ENCODE peak calls at places on chromosomes 6 and 20, in nine cellular contexts. S is esophagus muscularis mucosa, X is right lobe of liver, H is body of pancreas, F is testis, R is prostate gland, O is spleen, G is NB4, L is ovary. D is an unnamed sample.

GRCh38 chr6:107869871-107870270 is 45.8 kb upstream of the SCML4 start:
- DNase-seq in L (no peak), G (no peak), F (no peak), S (no peak), R (no peak), H (no peak), O (no peak), X (no peak), D (no peak)

GRCh38 chr20:760751-761417 is 7.4 kb downstream of the SLC52A3 start:
- DNase-seq in X (no peak), O (no peak), S (no peak), L (no peak), R (no peak), G (peak), H (peak), F (peak), D (peak)

GRCh38 chr20:59048681-59049030 is 6.1 kb upstream of the PRELID3B start:
- DNase-seq in L (no peak), F (no peak), H (no peak), O (no peak), R (no peak), G (no peak), X (no peak), S (no peak), D (no peak)

GRCh38 chr20:58389324-58389967 is 417 bp downstream of the VAPB start:
- DNase-seq in F (peak), L (no peak), S (no peak), O (no peak), X (peak), R (no peak), G (no peak), H (peak), D (peak)

GRCh38 chr6:135568366-135568765 is 70.8 kb upstream of the AHI1 start:
- DNase-seq in F (peak), X (peak), R (peak), H (peak), S (no peak), G (no peak), L (peak), O (no peak), D (peak)

GRCh38 chr6:4664911-4665310 is 111.3 kb upstream of the CDYL start:
- DNase-seq in L (no peak), X (no peak), H (no peak), F (no peak), S (no peak), O (no peak), G (no peak), R (no peak), D (no peak)

GRCh38 chr6:134235937-134236751 is 81.8 kb downstream of the SGK1 start:
- DNase-seq in R (no peak), G (peak), F (no peak), L (no peak), X (no peak), O (no peak), S (no peak), H (no peak), D (peak)

GRCh38 chr6:142414462-142414861 is 112.7 kb downstream of the ADGRG6 start:
- DNase-seq in R (no peak), O (no peak), F (no peak), S (no peak), L (no peak), G (no peak), H (no peak), X (no peak), D (no peak)

GRCh38 chr6:2611092-2611491 is 139.6 kb downstream of the MYLK4 start:
- DNase-seq in S (no peak), R (no peak), L (no peak), G (no peak), H (no peak), O (no peak), X (no peak), F (no peak), D (no peak)

GRCh38 chr20:31962741-31963140 is 5.2 kb upstream of the XKR7 start:
- DNase-seq in F (no peak), G (no peak), X (no peak), H (no peak), R (no peak), L (no peak), S (no peak), O (no peak), D (no peak)

GRCh38 chr6:167407239-167408064 is 82.6 kb downstream of the TTLL2 start:
- DNase-seq in L (no peak), R (no peak), X (peak), F (no peak), H (no peak), O (no peak), G (no peak), S (peak), D (no peak)

GRCh38 chr20:50174456-50174855 is 16.2 kb upstream of the CEBPB start:
- DNase-seq in R (no peak), H (no peak), X (no peak), O (no peak), L (no peak), G (no peak), S (peak), F (no peak), D (no peak)
- TF ChIP-seq POLR2A in R (no peak), H (no peak), X (no peak), O (no peak), L (no peak), G (no peak), S (no peak), F (no peak), D (no peak)

DNA sequence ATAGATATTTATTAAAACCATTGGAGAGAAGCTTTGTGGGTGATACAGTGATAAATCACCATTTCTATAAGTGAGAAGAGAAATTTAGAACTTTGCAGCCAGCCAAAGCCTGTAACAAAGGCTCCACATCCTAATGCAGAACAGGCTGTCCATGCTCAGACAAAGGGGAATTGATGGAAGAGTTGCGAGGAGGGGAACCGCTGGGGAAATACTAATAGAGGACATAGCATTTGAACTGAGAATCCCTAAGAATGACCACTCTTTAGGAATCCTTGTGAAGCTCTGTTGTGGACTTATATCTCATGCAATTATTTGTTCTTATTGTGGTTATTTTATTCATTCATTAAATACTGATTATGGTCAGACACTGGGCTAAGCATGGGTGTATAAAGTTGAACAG is 167.8 kb downstream of the PHF3 start:
- DNase-seq in R (no peak), X (no peak), H (no peak), F (no peak), O (no peak), G (no peak), L (no peak), S (no peak), D (no peak)
- TF ChIP-seq POLR2A in R (no peak), X (no peak), H (no peak), F (no peak), O (no peak), G (no peak), L (no peak), S (no peak), D (no peak)

DNA sequence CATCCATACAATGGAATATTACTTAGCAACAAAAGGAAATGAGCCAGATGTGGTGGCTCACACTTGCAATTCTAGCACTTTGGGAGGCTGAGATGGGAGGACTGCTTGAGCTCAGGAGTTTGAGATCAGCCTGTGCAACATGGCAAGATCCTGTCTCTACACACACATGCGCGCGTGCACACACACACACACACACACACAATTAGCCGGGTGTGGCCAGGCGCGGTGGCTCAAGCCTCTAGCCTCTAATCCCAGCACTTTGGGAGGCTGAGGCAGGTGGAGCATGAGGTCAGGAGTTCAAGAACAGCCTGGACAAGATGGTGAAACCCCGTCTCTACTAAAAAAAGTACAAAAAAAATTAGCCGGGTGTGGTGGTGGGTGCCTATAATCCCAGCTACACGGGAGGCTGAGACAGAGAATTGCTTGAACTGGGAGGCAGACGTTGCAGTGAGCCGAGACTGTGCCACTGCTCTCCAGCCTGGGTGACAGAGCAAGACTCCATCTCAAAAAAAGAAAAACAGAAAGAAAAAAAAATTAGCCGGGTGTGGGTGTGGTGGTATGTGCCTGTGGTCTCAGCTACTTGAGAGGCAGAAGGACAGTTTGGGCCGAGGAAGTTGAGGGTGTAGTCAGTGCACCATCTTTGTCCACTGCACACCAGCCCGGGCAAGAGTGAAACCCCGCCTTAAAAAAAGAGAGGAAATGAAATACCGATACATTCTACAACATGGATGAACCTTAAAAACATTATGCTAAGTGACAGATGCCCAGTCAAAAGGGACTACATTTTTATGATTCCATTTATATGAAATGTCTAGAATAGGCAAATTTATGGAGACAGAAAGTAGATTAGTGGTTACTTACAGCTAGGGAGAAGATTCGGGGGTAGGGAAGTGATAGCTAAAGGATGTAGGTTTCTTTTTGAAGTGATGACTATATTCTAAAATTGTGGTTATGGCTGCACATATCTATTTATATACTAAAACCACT is 52.5 kb downstream of the RBL1 start:
- DNase-seq in O (no peak), X (no peak), H (no peak), F (no peak), R (no peak), G (no peak), L (no peak), S (no peak), D (no peak)
- TF ChIP-seq POLR2A in O (no peak), X (no peak), H (no peak), F (no peak), R (no peak), G (no peak), L (no peak), S (no peak), D (no peak)

DNA sequence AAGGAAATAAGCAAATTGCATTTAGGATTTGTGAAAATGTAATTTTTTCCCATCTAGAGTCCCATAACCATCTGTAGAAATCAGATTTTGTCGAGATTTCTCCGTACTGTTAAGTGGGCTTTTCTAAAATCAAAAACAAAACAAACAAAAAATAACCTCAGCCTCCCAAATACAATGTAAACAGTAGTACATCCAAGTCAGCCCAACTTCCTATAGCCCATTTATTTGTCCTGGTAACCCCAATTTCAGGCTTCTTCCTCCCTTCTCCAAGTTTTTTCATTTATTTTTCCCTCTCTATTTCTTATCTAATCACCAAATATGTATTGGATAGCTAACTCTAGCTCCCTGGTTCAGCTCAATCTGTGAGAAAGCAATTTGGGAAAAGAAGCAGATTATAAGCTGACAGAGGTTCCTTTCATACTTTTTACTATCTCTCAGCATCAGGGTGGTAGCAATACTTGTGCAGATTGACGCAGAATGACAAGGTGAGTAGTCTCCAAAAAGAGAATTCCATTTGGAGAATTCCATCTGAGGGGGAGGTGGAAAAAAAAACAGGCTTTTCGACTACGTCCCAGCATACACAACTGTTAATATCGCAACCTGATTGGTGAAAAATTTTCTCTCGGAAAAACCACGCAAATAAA is 132.6 kb upstream of the BTN3A2 start:
- DNase-seq in S (no peak), R (no peak), X (no peak), G (no peak), L (no peak), O (no peak), H (no peak), F (no peak), D (no peak)
- TF ChIP-seq POLR2A in S (no peak), R (no peak), X (no peak), G (no peak), L (no peak), O (peak), H (no peak), F (no peak), D (no peak)

GRCh38 chr6:408599-409102 is 17.1 kb downstream of the IRF4 start:
- DNase-seq in G (peak), X (no peak), O (no peak), R (no peak), F (no peak), H (peak), S (no peak), L (no peak), D (peak)

GRCh38 chr6:411402-412145 is 20.0 kb downstream of the IRF4 start:
- DNase-seq in H (no peak), G (peak), R (peak), O (no peak), L (no peak), F (no peak), S (no peak), X (no peak), D (no peak)

GRCh38 chr6:412146-412886 is 20.8 kb downstream of the IRF4 start:
- DNase-seq in R (no peak), S (no peak), O (no peak), X (no peak), F (no peak), L (no peak), H (no peak), G (no peak), D (no peak)

GRCh38 chr6:409370-409972 is 17.9 kb downstream of the IRF4 start:
- DNase-seq in H (no peak), F (no peak), X (no peak), O (no peak), S (no peak), G (no peak), L (no peak), R (no peak), D (no peak)

DNA sequence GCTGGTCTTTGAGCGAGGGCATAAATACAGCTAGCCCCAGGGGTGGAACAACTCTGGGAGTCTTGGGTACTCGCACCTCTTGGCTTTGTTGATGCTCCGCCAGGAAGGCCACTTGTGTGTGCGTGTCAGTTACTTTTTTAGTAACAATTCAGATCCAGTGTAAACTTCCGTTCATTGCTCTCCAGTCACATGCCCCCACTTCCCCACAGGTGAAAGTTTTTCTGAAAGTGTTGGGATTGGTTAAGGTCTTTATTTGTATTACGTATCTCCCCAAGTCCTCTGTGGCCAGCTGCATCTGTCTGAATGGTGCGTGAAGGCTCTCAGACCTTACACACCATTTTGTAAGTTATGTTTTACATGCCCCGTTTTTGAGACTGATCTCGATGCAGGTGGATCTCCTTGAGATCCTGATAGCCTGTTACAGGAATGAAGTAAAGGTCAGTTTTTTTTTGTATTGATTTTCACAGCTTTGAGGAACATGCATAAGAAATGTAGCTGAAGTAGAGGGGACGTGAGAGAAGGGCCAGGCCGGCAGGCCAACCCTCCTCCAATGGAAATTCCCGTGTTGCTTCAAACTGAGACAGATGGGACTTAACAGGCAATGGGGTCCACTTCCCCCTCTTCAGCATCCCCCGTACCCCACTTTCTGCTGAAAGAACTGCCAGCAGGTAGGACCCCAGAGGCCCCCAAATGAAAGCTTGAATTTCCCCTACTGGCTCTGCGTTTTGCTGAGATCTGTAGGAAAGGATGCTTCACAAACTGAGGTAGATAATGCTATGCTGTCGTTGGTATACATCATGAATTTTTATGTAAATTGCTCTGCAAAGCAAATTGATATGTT is 19.2 kb downstream of the IRF4 start:
- DNase-seq in L (no peak), X (no peak), R (no peak), G (no peak), H (no peak), O (no peak), F (no peak), S (no peak), D (no peak)
- TF ChIP-seq POLR2A in L (no peak), X (no peak), R (no peak), G (no peak), H (no peak), O (no peak), F (no peak), S (no peak), D (no peak)

GRCh38 chr6:35678021-35678654 is 10.6 kb downstream of the FKBP5 start:
- DNase-seq in S (no peak), R (no peak), H (no peak), G (no peak), F (no peak), O (no peak), X (no peak), L (no peak), D (no peak)

GRCh38 chr6:35679399-35679798 is 9.3 kb downstream of the FKBP5 start:
- DNase-seq in F (no peak), G (no peak), S (no peak), O (no peak), R (no peak), H (no peak), X (no peak), L (no peak), D (no peak)

GRCh38 chr6:35683267-35683666 is 5.4 kb downstream of the FKBP5 start:
- DNase-seq in R (no peak), F (no peak), L (no peak), O (no peak), S (no peak), H (no peak), X (no peak), G (no peak), D (no peak)

GRCh38 chr6:35678814-35679213 is 9.9 kb downstream of the FKBP5 start:
- DNase-seq in R (no peak), S (no peak), H (no peak), L (no peak), X (no peak), G (no peak), F (no peak), O (no peak), D (no peak)

DNA sequence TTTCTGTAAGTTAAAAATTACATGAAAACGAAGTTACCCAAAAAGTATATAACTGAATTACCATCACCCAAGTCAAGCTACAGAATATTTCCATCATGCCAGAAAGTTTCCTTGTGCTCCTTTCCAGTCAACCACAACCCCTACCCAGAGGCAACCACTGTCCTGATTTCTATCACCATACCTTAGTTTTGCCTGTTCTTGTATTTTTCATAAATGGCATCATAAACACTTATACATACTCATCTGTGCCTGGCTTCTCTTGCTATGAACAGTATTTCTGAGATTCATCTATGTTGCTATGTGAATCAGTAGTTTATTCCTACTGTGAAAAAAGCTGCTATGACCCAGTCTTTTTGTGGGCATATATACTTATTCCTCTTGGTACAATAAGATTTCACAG is 7.4 kb downstream of the FKBP5 start:
- DNase-seq in G (no peak), S (no peak), L (no peak), O (no peak), F (no peak), H (no peak), X (no peak), R (no peak), D (no peak)
- TF ChIP-seq POLR2A in G (no peak), S (no peak), L (no peak), O (no peak), F (no peak), H (no peak), X (no peak), R (no peak), D (peak)

GRCh38 chr6:12245763-12246720 is 44.1 kb upstream of the EDN1 start:
- DNase-seq in S (no peak), O (no peak), R (no peak), F (no peak), L (no peak), G (no peak), X (no peak), H (no peak), D (no peak)
- TF ChIP-seq POLR2A in S (no peak), O (no peak), R (no peak), F (no peak), L (no peak), G (no peak), X (no peak), H (no peak), D (no peak)